ENCODE peak calls at places on chromosomes 3 and 15, in four cellular contexts. I, M, D and L are unnamed samples. For H3K36me3, the result is how much of the 10 kb centered on the place peaks cover.

GRCh38 chr3:132290833-132291232 is 26.4 kb upstream of the ACP3 start:
- DNase-seq in I (no peak), M (no peak), D (no peak), L (no peak)

GRCh38 chr15:92343869-92344643 is 49.6 kb upstream of the ST8SIA2 start:
- DNase-seq in I (no peak), M (no peak), D (peak), L (peak)

GRCh38 chr15:53721334-53722087 is 38.0 kb downstream of the WDR72 start:
- DNase-seq in I (no peak), M (no peak), D (no peak), L (no peak)

GRCh38 chr3:115388166-115388565 is 235.1 kb upstream of the GAP43 start:
- DNase-seq in I (no peak), M (no peak), D (no peak), L (no peak)

GRCh38 chr15:50140097-50140496 is 21.1 kb upstream of the ATP8B4 start:
- DNase-seq in I (no peak), M (no peak), D (no peak), L (no peak)

GRCh38 chr3:148146947-148147346 is 550.8 kb upstream of the AGTR1 start:
- DNase-seq in I (no peak), M (no peak), D (peak), L (no peak)

GRCh38 chr3:160697628-160698382 is 20.8 kb downstream of the ARL14 start:
- DNase-seq in I (no peak), M (no peak), D (peak), L (no peak)

GRCh38 chr3:128489860-128490649 is 2.9 kb downstream of the GATA2 start:
- DNase-seq in I (no peak), M (peak), D (peak), L (peak)

GRCh38 chr3:33791477-33792166 is 6.8 kb upstream of the PDCD6IP start:
- DNase-seq in I (no peak), M (no peak), D (no peak), L (no peak)

GRCh38 chr15:63908986-63909385 is 75.2 kb upstream of the HERC1 start:
- DNase-seq in I (no peak), M (no peak), D (peak), L (no peak)

GRCh38 chr3:184378650-184379374 is 805 bp upstream of the THPO start:
- DNase-seq in I (no peak), M (peak), D (no peak), L (no peak)

GRCh38 chr3:139218046-139218445 is 125.8 kb upstream of the MRPS22 start:
- DNase-seq in I (no peak), M (no peak), D (no peak), L (no peak)

GRCh38 chr3:125287248-125287647 is 74.7 kb upstream of the SLC12A8 start:
- DNase-seq in I (no peak), M (no peak), D (no peak), L (no peak)

GRCh38 chr3:154151969-154152368 is 30.8 kb downstream of the ARHGEF26 start:
- DNase-seq in I (no peak), M (no peak), D (no peak), L (no peak)

GRCh38 chr15:33639968-33640367 is 328.3 kb upstream of the CHRM5 start:
- DNase-seq in I (no peak), M (no peak), D (no peak), L (no peak)

GRCh38 chr3:13162550-13163320 is 89.5 kb upstream of the IQSEC1 start:
- DNase-seq in I (no peak), M (no peak), D (no peak), L (no peak)

GRCh38 chr3:9041626-9042025 is 78.4 kb upstream of the RAD18 start:
- DNase-seq in I (no peak), M (no peak), D (peak), L (no peak)

GRCh38 chr15:73715417-73715816 is 31.2 kb downstream of the CD276 start:
- DNase-seq in I (no peak), M (no peak), D (no peak), L (no peak)

GRCh38 chr3:90054306-90054705 is 946.9 kb downstream of the EPHA3 start:
- DNase-seq in I (no peak), M (no peak), D (no peak), L (no peak)

GRCh38 chr3:30342319-30343060 is 263.9 kb upstream of the TGFBR2 start:
- DNase-seq in I (no peak), M (no peak), D (peak), L (peak)

GRCh38 chr3:67593761-67594234 is 60.6 kb downstream of the SUCLG2 start:
- DNase-seq in I (no peak), M (no peak), D (no peak), L (no peak)

GRCh38 chr3:54120657-54121403 is 1.5 kb upstream of the CACNA2D3 start:
- DNase-seq in I (no peak), M (peak), D (peak), L (no peak)

GRCh38 chr3:170876537-170876936 is 6.5 kb upstream of the RPL22L1 start:
- DNase-seq in I (no peak), M (no peak), D (no peak), L (no peak)

GRCh38 chr3:189908646-189909045 is 212.1 kb downstream of the P3H2 start:
- DNase-seq in I (no peak), M (no peak), D (peak), L (no peak)

GRCh38 chr15:70113304-70113700 is 15.6 kb upstream of the TLE3 start:
- DNase-seq in I (no peak), M (no peak), D (no peak), L (no peak)

GRCh38 chr15:49235446-49236207 is 65.6 kb downstream of the GALK2 start:
- DNase-seq in I (peak), M (no peak), D (peak), L (peak)

DNA sequence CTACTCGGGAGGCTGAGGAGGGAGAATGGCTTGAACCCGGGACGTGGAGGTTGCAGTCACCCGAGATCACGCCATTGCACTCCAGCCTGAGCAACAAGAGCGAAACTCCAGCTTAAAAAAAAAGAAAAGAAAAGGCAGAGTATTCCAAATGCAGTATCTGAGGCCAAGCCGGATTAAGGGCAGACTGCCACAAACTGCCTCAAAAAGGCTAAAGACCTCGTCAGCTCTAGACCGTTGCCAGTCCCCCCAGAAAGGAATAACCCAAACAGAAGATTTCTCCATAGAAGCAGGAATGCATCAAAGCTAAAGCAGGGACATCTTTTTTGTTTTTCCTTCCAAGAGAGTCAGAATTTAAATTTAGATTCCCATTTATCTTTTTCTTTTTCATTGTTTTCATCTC is 72.9 kb downstream of the TM4SF4 start:
- DNase-seq in I (no peak), M (no peak), D (peak), L (no peak)
- H3K36me3 ChIP-seq in I (under half), M (under half), D (half or more), L (under half)

GRCh38 chr15:25465835-25466234 is 27.0 kb upstream of the UBE3A start:
- DNase-seq in I (no peak), M (no peak), D (peak), L (no peak)

GRCh38 chr15:25474251-25474650 is 35.4 kb upstream of the UBE3A start:
- DNase-seq in I (no peak), M (no peak), D (no peak), L (no peak)

GRCh38 chr15:25468611-25469010 is 29.8 kb upstream of the UBE3A start:
- DNase-seq in I (no peak), M (no peak), D (no peak), L (no peak)

GRCh38 chr15:25469377-25469776 is 30.6 kb upstream of the UBE3A start:
- DNase-seq in I (no peak), M (no peak), D (peak), L (no peak)

DNA sequence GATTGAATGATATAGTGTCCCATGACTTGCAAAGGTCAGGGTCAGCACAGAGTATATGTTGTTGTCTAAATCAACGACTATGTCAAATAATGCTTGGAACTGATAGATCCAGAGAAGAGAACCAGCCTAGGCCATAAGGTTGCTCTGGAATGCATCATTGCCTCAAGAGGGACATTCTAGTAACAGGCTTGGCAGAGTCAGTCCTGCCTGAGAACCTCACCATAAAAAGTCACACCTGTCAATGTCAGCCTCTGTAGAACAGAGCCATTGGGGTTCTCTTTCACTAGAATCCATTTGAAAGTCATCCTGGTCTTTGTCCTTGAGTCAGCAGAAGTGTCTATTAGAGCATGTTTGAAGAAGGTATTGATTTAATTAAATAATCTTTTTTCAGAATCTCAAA is 31.4 kb upstream of the UBE3A start:
- DNase-seq in I (no peak), M (no peak), D (no peak), L (no peak)
- H3K36me3 ChIP-seq in I (under half), M (under half), D (under half), L (under half)

GRCh38 chr3:146539315-146539714 is 5.1 kb downstream of the PLSCR1 start:
- DNase-seq in I (no peak), M (no peak), D (no peak), L (no peak)
- H3K36me3 ChIP-seq in I (under half), M (under half), D (half or more), L (under half)

GRCh38 chr3:14664170-14664569 is 10.8 kb upstream of the C3orf20 start:
- DNase-seq in I (no peak), M (no peak), D (no peak), L (no peak)
- H3K36me3 ChIP-seq in I (under half), M (under half), D (under half), L (under half)

DNA sequence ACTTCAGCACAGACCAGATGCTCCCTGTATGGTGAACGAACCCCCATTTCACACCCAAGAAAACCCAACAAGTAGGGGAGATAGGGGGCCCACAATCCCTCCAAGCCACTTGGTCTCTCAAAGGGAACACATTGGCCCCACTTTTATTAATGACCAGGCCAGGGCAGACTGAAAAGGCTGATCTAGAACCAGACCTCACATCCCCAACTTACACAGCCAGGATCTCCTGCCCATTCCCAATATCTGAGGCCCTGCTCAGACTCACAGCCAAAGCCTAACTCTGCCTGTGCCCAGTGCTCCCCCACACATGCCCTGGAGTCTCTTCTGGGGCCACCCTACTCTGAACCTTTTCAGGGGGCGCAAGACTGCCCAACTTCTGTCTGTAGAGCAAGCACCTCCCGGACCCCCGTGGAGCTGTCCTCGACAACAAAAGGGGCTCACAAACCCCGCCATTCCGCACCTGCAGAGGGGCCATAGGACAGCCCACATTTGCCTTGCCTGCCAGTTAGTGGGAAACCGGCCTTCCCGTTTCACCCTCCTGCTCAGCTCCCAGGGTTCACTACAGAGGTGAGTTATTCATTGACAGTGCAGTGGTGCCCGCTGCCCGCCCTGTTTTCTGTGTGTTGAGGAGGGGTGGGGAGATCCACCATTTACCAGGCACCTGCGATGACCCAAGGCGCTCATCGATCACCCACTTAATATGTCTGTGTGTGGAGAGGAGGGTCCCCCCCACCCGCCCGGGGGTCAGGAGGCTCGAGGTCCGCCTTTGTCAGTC is 1.6 kb downstream of the PLXNB1 start:
- DNase-seq in I (no peak), M (peak), D (no peak), L (no peak)
- H3K36me3 ChIP-seq in I (under half), M (under half), D (under half), L (under half)

GRCh38 chr15:90184786-90185704 is 16.1 kb upstream of the SEMA4B start:
- DNase-seq in I (no peak), M (peak), D (peak), L (peak)

GRCh38 chr15:90187257-90187868 is 13.8 kb upstream of the SEMA4B start:
- DNase-seq in I (no peak), M (no peak), D (no peak), L (no peak)

GRCh38 chr15:90181781-90182180 is 19.3 kb upstream of the SEMA4B start:
- DNase-seq in I (no peak), M (no peak), D (no peak), L (no peak)

GRCh38 chr15:90188914-90189748 is 12.0 kb upstream of the SEMA4B start:
- DNase-seq in I (no peak), M (no peak), D (no peak), L (no peak)

DNA sequence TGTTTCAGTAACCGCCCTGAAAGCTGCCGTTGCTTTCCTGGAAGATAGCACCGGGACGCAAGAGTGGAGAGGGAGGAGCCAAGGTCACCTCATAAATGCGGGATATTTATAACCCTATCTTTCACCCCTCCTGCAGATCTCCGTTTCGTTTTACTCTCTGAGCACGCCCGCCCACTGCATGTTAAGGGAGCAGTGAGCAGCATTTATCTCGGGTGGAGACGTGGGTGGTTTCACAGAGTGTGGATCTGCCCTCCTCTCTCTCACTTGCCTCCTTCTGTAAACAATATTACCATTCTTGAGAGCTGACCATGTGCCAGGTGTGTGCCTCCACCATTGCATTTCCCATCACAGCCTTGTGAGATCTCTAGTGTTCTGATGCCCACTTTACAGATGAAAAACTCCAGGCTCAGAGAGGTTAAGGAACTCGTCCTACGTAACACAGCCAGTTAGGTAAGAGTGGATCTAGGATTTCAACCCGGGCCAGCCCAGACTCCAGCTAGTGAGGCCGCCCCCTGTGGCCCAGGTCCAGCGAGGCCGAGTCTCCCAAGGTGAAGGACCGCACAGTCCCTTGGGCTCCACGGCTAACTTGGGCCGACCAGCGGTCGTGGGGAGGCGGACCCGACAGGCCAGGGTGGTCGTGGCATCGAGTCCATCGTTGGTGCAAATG is 16.9 kb upstream of the SEMA4B start:
- DNase-seq in I (no peak), M (peak), D (no peak), L (peak)
- H3K36me3 ChIP-seq in I (under half), M (under half), D (under half), L (under half)

GRCh38 chr3:32483772-32484171 is 18.9 kb downstream of the CMTM6 start:
- DNase-seq in I (no peak), M (no peak), D (no peak), L (no peak)
- H3K36me3 ChIP-seq in I (under half), M (under half), D (under half), L (under half)

GRCh38 chr3:100745617-100746016 is 36.3 kb downstream of the TFG start:
- DNase-seq in I (no peak), M (no peak), D (no peak), L (no peak)
- H3K36me3 ChIP-seq in I (under half), M (under half), D (half or more), L (under half)

DNA sequence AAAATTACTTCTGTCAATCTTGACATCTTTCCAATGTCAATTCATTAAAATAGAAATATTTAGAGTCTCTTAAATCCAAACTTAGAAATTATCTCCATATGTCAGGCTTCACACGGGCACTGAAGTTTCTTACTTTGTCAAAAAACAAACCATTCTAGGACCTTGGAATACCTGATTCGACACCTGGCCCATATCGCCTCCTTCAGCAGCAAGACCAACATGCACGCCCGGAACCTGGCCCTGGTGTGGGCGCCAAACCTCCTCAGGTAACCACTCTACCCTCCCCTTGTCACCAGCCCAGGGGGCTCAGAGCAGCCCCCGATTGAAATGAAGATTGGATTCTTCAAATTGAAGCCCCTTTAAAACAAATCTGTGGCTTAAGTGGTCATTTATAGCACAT is 81.3 kb downstream of the TMEM39A start:
- DNase-seq in I (no peak), M (no peak), D (no peak), L (no peak)
- H3K36me3 ChIP-seq in I (under half), M (under half), D (under half), L (under half)